ENCODE peak calls at places on chromosomes 6 and 20, in four cellular contexts. P, Q, U and C are unnamed samples.

GRCh38 chr20:10454135-10454750 is 19.1 kb downstream of the SLX4IP start:
- DNase-seq in P (no peak), Q (no peak), U (no peak), C (no peak)

GRCh38 chr20:34475979-34476736 is 40.1 kb upstream of the DYNLRB1 start:
- DNase-seq in P (peak), Q (no peak), U (no peak), C (peak)

GRCh38 chr6:85273870-85274269 is 176.0 kb upstream of the NT5E start:
- DNase-seq in P (peak), Q (no peak), U (no peak), C (no peak)

GRCh38 chr6:84581494-84582259 is 182.7 kb downstream of the TBX18 start:
- DNase-seq in P (peak), Q (no peak), U (no peak), C (no peak)

GRCh38 chr6:111242452-111242851 is 155.1 kb downstream of the SLC16A10 start:
- DNase-seq in P (peak), Q (no peak), U (no peak), C (no peak)

GRCh38 chr6:16322666-16323312 is 84.4 kb downstream of the GMPR start:
- DNase-seq in P (peak), Q (peak), U (no peak), C (peak)

GRCh38 chr6:83193747-83194582 is 808 bp downstream of the RWDD2A start:
- DNase-seq in P (no peak), Q (peak), U (peak), C (peak)

GRCh38 chr20:4898282-4898681 is 103.0 kb downstream of the SLC23A2 start:
- DNase-seq in P (peak), Q (peak), U (no peak), C (no peak)

GRCh38 chr6:5084787-5085637 is at the start of gene PPP1R3G:
- DNase-seq in P (peak), Q (peak), U (no peak), C (peak)

GRCh38 chr20:25025986-25026605 is 31.8 kb downstream of the ACSS1 start:
- DNase-seq in P (no peak), Q (no peak), U (no peak), C (no peak)

GRCh38 chr6:16723833-16724232 is 37.4 kb downstream of the ATXN1 start:
- DNase-seq in P (peak), Q (peak), U (peak), C (peak)

GRCh38 chr6:41966214-41966920 is 24.8 kb upstream of the CCND3 start:
- DNase-seq in P (no peak), Q (peak), U (no peak), C (no peak)

GRCh38 chr6:36906539-36906938 is 20.8 kb downstream of the C6orf89 start:
- DNase-seq in P (no peak), Q (no peak), U (no peak), C (no peak)

GRCh38 chr20:9139106-9139808 is 70.4 kb downstream of the PLCB4 start:
- DNase-seq in P (no peak), Q (peak), U (no peak), C (no peak)

GRCh38 chr20:34621383-34622367 is 55.2 kb downstream of the PIGU start:
- DNase-seq in P (peak), Q (no peak), U (no peak), C (no peak)

GRCh38 chr6:106510090-106510970 is 119.0 kb downstream of the RTN4IP1 start:
- DNase-seq in P (no peak), Q (peak), U (no peak), C (peak)

GRCh38 chr6:106508836-106509235 is 120.5 kb downstream of the RTN4IP1 start:
- DNase-seq in P (peak), Q (no peak), U (no peak), C (no peak)

GRCh38 chr6:106512048-106512957 is 117.0 kb downstream of the RTN4IP1 start:
- DNase-seq in P (no peak), Q (peak), U (no peak), C (peak)

GRCh38 chr6:106511274-106512047 is 117.8 kb downstream of the RTN4IP1 start:
- DNase-seq in P (no peak), Q (peak), U (no peak), C (peak)

DNA sequence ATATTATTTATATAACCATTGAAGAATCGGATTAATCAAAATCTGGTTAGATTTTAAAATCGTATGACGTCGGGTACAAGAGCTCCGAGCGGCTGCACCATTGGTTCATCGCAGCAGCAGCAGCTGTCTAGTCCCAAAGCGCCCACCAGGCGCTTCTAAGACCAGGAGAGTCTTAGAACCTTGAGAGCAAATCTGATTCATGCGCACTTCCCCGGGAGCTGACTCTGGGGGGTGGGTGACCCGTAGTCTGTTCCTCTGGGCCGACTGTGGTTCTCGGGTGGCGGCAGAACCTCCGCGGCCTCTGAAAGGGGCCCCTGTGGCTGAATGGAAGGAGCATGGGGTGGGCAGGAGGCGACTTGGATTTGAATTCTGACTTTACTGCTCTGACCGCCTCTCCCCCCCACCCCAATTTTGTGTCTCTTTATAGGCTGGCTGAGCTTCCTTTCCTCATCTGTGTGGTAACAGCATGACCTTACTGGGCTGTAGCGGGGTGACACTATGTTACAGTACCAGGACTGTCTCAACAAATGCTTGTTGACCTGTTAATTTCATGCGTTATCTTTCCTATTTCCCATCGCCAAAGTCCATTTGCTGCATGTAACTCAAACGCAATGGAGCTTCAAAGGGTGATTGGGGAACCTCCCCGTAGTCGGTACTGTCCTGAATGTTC is 119.7 kb downstream of the RTN4IP1 start:
- DNase-seq in P (no peak), Q (peak), U (no peak), C (peak)
- H3K23ac ChIP-seq in P (no peak), Q (peak), U (no peak), C (no peak)

DNA sequence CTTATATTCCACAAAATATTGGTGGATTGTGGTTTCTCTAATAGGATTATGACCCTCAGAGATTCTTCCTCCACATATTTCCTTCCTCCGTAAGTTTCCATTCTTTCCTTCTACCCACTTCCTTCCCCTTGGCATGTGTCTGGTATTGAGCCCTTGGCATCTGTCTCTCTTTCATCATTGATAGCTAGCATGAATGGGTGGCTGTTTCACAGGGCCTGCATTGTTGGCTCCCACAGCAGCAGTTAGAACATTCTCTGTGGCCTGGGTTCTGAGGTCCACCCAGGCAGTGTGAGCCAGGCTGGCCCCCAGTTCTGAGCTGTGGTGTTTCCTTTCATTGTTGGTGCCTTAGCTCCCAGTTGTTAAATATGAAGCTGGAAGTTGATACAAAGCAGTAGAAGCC is 125.3 kb downstream of the ANKS1A start:
- DNase-seq in P (no peak), Q (no peak), U (no peak), C (no peak)
- H4K5ac ChIP-seq in P (peak), Q (no peak), U (no peak), C (no peak)

GRCh38 chr6:108078191-108078590 is 3.6 kb upstream of the OSTM1 start:
- DNase-seq in P (no peak), Q (no peak), U (no peak), C (no peak)

GRCh38 chr6:108068618-108069017 is 5.9 kb downstream of the OSTM1 start:
- DNase-seq in P (no peak), Q (no peak), U (no peak), C (no peak)

GRCh38 chr6:108074359-108075144 is at the start of gene OSTM1:
- DNase-seq in P (peak), Q (peak), U (peak), C (peak)

GRCh38 chr6:108071736-108072276 is 2.7 kb downstream of the OSTM1 start:
- DNase-seq in P (no peak), Q (no peak), U (peak), C (peak)

GRCh38 chr6:108074057-108074358 is 533 bp downstream of the OSTM1 start:
- DNase-seq in P (peak), Q (no peak), U (no peak), C (no peak)
- H3K23ac ChIP-seq in P (peak), Q (no peak), U (no peak), C (no peak)

GRCh38 chr6:3809515-3809891 is 39.7 kb upstream of the FAM50B start:
- DNase-seq in P (no peak), Q (no peak), U (no peak), C (no peak)
- H4K5ac ChIP-seq in P (no peak), Q (no peak), U (no peak), C (no peak)

GRCh38 chr6:35688605-35689322 is at the start of gene FKBP5:
- DNase-seq in P (peak), Q (peak), U (peak), C (peak)
- H3K23ac ChIP-seq in P (peak), Q (peak), U (no peak), C (peak)

GRCh38 chr20:7346026-7346425 is 578.5 kb downstream of the BMP2 start:
- DNase-seq in P (no peak), Q (no peak), U (no peak), C (no peak)
- H4K5ac ChIP-seq in P (no peak), Q (no peak), U (no peak), C (no peak)

GRCh38 chr6:7121704-7122241 is 14.0 kb downstream of the RREB1 start:
- DNase-seq in P (no peak), Q (no peak), U (no peak), C (no peak)
- H3K23ac ChIP-seq in P (no peak), Q (no peak), U (no peak), C (no peak)

GRCh38 chr20:891121-892080 is 24.7 kb downstream of the ANGPT4 start:
- DNase-seq in P (no peak), Q (no peak), U (no peak), C (no peak)
- H4K5ac ChIP-seq in P (no peak), Q (no peak), U (no peak), C (no peak)